ENCODE peak calls at places on chromosome 19, in five cellular contexts. N is A549, D is tibial nerve, B is transverse colon, P is kidney epithelial cell. C is an unnamed sample.

GRCh38 chr19:1651548-1652394 is 644 bp downstream of the TCF3 start:
- DNase-seq in N (no peak), D (peak), B (peak), P (no peak), C (no peak)

GRCh38 chr19:49272204-49272603 is 52.8 kb downstream of the SLC6A16 start:
- DNase-seq in N (peak), D (no peak), B (no peak), P (peak), C (no peak)

GRCh38 chr19:3335431-3336350 is 30.7 kb upstream of the NFIC start:
- DNase-seq in N (no peak), D (peak), B (peak), P (no peak), C (no peak)

GRCh38 chr19:7356899-7357627 is 8.3 kb downstream of the ARHGEF18 start:
- DNase-seq in N (no peak), D (no peak), B (no peak), P (no peak), C (no peak)

GRCh38 chr19:54561840-54562239 is 11.8 kb upstream of the LILRA2 start:
- DNase-seq in N (peak), D (no peak), B (no peak), P (no peak), C (no peak)

GRCh38 chr19:3618144-3618810 is 8.3 kb downstream of the CACTIN start:
- DNase-seq in N (peak), D (peak), B (peak), P (no peak), C (no peak)

GRCh38 chr19:23071087-23071511 is 45.7 kb upstream of the ZNF730 start:
- DNase-seq in N (no peak), D (no peak), B (no peak), P (no peak), C (no peak)

GRCh38 chr19:31825134-31826094 is 476.2 kb upstream of the TSHZ3 start:
- DNase-seq in N (no peak), D (no peak), B (no peak), P (no peak), C (no peak)

GRCh38 chr19:3178377-3178972 is at the start of gene S1PR4:
- DNase-seq in N (no peak), D (no peak), B (peak), P (no peak), C (no peak)

GRCh38 chr19:42363614-42364346 is 26.3 kb downstream of the CNFN start:
- DNase-seq in N (peak), D (peak), B (no peak), P (no peak), C (no peak)

GRCh38 chr19:49949735-49950589 is 11.0 kb downstream of the SIGLEC11 start:
- DNase-seq in N (no peak), D (no peak), B (no peak), P (no peak), C (no peak)

GRCh38 chr19:55114566-55115145 is 2.8 kb downstream of the PPP1R12C start:
- DNase-seq in N (no peak), D (no peak), B (no peak), P (no peak), C (no peak)

GRCh38 chr19:50328257-50329145 is 676 bp downstream of the KCNC3 start:
- DNase-seq in N (peak), D (no peak), B (no peak), P (no peak), C (no peak)

DNA sequence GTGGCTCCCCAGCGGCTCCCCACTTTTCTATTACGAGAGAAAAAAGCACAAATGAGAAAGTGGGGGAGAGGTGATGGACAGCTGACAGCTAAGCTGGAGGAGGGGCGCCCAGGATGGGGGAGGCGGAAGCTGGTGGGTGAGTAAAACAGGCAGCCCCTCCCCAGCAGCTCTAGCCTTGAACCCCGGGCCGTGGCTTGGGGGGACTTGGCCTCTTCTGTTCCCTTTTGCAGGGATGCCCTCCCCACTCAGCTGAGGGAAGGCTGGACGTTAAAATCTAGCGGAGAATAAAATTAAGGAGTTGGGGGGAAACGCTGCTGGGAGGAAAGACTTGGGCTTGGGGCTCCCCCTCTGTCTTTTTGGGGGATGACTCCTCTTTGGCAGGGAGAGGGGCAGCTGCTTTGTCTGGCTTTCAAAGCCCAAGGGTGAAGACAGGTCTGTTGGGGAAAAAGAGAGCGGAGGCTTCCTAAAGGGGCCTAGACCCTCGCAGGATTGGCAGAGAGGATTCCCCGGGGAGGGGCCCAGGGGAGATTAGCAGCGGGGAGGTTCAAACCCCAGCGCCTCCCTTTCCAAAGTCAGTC is 1.4 kb upstream of the SAMD1 start:
- DNase-seq in N (no peak), D (no peak), B (no peak), P (no peak), C (no peak)
- TF ChIP-seq CTCF in N (no peak), D (no peak), B (no peak), P (no peak), C (no peak)

DNA sequence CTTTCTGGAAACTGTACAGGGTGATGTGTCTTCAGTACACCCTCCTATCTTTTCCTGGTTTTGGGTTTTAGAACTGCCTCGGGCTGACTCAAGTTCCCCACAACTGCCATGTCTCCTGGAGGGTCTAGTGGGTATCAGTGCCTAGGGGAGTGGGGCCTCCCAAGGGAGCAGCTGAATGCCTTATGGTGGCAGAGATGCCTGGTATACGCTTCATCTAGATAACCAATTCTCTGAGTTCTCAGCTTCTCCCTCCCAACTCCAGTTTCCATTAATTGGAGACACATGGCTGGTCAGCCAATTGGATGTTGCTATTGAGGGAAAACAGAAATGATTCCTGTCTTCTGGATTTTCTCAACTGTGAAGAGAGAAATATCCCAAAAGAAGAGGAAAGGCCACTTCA is 12.8 kb downstream of the ZNF439 start:
- DNase-seq in N (no peak), D (no peak), B (no peak), P (no peak), C (no peak)
- H3K4me3 ChIP-seq in N (no peak), D (no peak), B (no peak), P (no peak), C (no peak)

GRCh38 chr19:16076958-16077611 is 790 bp downstream of the TPM4 start:
- DNase-seq in N (no peak), D (peak), B (peak), P (no peak), C (no peak)

GRCh38 chr19:16075430-16076153 is 703 bp upstream of the TPM4 start:
- DNase-seq in N (no peak), D (no peak), B (peak), P (no peak), C (no peak)

GRCh38 chr19:16078311-16078758 is 2.0 kb downstream of the TPM4 start:
- DNase-seq in N (peak), D (peak), B (peak), P (no peak), C (no peak)

GRCh38 chr19:16074488-16075365 is 1.6 kb upstream of the TPM4 start:
- DNase-seq in N (no peak), D (no peak), B (peak), P (no peak), C (no peak)

DNA sequence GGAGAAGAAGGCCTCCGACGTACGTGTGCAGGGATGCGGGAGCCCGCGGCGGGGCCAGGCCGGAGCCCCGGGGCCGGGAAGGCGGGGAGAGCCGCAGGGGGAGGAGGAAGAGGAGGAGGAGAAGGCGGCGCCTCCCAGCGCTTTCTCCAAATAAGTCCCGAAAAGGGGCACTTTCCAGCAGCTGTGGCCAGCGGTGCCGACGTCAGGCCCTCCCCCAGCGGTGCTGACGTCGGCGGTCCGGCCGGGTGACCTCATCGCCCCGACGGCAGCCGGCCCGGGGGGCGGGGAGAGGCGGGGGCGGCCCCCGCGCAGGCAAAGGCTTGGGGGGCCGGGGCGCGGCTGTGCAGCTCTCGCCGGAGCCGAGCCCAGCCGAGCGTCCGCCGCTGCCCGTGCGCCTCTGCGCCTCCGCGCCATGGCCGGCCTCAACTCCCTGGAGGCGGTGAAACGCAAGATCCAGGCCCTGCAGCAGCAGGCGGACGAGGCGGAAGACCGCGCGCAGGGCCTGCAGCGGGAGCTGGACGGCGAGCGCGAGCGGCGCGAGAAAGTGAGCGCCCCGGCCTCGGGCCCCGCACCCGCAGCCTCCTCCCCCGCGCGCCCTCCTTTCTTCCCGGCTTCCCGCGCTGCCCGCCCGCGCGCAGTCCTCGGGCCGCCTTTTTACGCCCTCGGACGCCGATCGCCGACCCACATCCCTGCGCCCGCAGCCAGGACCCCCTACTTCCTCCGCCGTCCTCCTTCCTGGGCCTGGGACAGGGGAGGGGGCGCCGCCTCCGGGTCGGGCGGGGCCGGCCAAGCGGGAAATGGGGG is at the start of gene TPM4:
- DNase-seq in N (peak), D (peak), B (peak), P (peak), C (no peak)
- TF ChIP-seq CTCF in N (no peak), D (peak), B (no peak), P (no peak), C (no peak)

GRCh38 chr19:10361569-10362011 is 18.8 kb downstream of the TYK2 start:
- DNase-seq in N (no peak), D (no peak), B (no peak), P (no peak), C (no peak)

GRCh38 chr19:10362259-10362658 is 18.1 kb downstream of the TYK2 start:
- DNase-seq in N (no peak), D (no peak), B (no peak), P (no peak), C (no peak)

GRCh38 chr19:10364644-10365043 is 15.7 kb downstream of the TYK2 start:
- DNase-seq in N (no peak), D (no peak), B (no peak), P (no peak), C (no peak)

GRCh38 chr19:10365518-10365917 is 14.9 kb downstream of the TYK2 start:
- DNase-seq in N (no peak), D (no peak), B (no peak), P (no peak), C (no peak)

GRCh38 chr19:10363789-10364281 is 16.5 kb downstream of the TYK2 start:
- DNase-seq in N (no peak), D (no peak), B (no peak), P (peak), C (no peak)
- H3K4me3 ChIP-seq in N (no peak), D (no peak), B (no peak), P (no peak), C (no peak)

DNA sequence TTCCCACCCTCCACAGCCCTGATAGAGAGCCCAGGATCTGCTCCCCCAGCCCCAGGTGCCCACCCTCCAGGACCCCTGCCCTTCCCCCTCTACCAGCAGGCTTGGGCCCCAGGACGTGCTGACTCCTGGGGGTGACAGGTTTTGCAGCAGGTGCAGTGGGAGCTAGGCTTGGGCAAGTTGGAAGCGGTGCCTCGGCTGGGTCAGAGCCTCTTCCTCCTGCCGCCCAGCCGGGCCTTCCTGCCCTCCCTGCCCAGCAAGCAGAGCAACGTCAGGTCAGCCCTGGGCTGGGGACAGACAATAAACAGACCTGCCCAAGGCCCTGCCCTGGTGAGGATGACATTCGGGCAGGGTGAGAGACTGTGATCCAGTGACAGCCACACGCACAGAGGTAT is 9.2 kb upstream of the NCCRP1 start:
- DNase-seq in N (no peak), D (no peak), B (no peak), P (no peak), C (no peak)
- TF ChIP-seq CTCF in N (peak), D (no peak), B (no peak), P (no peak), C (no peak)

DNA sequence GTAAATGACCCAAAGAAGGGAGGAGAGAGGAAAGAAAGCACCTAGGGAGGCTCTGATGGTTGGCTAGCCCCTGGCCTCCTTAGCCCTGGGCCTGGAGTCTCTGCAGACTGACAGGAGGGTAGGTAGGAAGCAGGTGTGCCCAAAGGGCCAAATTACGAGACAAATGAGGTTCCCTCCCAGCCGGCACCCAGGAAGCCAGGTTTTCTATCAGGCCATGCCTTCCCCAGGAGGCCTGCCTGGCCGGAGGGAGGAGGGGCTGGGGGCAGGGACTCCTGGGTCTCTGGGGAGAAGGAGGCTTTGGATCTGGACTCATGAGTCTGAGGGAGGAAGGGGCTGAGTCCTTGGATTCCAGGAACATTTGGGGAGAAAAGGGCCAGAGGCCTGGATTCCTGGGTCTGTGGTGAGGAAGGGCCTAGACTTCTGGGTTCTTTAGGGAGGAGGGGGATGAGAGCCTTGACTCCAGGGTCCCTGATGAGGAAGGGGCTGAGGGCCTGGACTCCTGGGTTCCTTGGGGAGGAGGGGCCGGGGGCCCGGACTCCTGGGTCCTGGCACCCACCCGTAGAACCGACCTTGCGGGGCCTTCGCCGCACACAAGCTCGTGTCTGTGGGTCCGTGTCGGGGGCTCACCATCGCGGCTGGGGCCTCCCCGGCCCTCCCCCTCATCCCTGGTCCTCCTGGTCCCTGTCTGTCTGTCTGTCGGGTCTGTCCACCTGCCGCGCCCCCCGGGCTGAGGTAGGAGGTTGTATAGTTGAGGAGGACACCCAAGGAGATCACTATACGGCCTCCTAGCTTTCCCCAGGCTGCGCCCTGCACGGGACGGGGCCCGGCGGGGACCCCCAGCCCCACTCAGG is 840 bp upstream of the SPACA6 start:
- DNase-seq in N (no peak), D (no peak), B (no peak), P (no peak), C (no peak)
- H3K4me3 ChIP-seq in N (peak), D (peak), B (no peak), P (peak), C (no peak)

GRCh38 chr19:45443462-45444317 is 20.0 kb upstream of the ERCC1 start:
- DNase-seq in N (peak), D (peak), B (peak), P (no peak), C (no peak)

GRCh38 chr19:45446295-45446694 is 21.5 kb upstream of the FOSB start:
- DNase-seq in N (peak), D (no peak), B (no peak), P (no peak), C (no peak)

GRCh38 chr19:45445139-45445538 is 21.4 kb upstream of the ERCC1 start:
- DNase-seq in N (no peak), D (no peak), B (no peak), P (no peak), C (no peak)

GRCh38 chr19:45442927-45443461 is 19.3 kb upstream of the ERCC1 start:
- DNase-seq in N (peak), D (peak), B (peak), P (no peak), C (no peak)

DNA sequence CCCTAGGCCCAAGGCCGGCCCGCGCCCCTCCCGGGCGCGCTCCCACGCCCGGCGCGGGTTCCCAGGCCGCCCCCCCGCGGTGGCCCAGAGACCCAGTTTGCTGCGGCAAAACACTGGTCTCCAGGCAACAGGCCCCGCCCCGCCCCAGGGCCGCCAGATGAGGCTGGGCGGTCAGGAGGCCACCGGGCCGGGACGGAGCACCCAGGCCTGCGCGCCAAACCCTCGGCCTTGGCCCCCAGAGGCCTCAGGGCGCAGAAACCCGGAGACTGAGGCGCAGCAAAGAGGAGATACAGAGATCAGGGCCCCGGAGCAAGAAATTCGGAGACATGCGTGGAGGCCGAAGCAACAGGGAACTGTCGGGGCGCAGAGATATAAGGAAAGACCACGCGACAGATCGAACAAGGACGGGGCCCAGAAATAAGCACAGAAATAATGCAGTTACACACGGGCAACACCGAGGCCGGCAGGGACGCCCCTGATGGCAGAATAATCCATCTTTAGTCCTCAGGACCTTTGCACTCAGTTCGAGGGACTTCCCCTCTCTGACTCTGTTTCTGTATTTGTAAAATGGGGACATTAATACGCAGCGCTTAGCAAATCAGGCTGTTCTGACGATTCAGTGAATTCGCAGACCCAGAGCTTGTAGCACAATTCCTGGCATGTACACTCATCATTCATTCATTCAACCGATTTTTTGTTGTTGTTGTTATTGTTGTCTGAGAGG is 20.8 kb upstream of the ERCC1 start:
- DNase-seq in N (peak), D (peak), B (peak), P (no peak), C (no peak)
- TF ChIP-seq CTCF in N (peak), D (no peak), B (no peak), P (no peak), C (no peak)

DNA sequence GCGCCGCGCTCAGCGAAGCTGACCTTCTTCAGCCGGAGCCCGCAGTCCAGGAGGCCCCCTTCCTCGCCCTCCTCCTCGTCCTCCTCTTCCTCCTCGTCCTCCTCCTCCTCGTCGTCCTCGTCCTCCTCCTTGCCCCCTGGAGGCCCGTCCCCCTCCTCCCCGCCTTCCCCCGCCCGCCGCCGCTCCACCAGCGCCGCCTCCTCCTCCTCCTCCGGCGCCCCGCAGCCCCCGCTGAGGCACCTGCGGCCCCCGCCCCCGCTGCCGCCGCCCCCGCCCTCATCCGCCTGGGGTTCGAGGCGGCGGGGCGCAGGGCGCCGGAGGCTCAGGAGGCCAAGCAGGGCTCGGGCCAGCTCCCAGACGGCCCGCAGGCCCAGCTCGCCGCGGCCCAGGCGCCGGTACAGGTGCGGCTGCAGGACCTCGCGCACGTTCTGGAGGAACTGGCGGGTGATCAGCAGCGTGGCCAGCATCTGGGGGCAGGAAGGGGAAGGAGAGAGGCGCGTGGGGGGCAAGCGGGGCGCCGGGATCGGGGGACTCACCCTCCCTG is 6.1 kb downstream of the ANO8 start:
- DNase-seq in N (no peak), D (no peak), B (no peak), P (no peak), C (no peak)
- H3K4me3 ChIP-seq in N (no peak), D (peak), B (peak), P (peak), C (peak)